ENCODE peak calls at places on chromosomes 12 and 14, in five cellular contexts. J is gastrocnemius medialis, O is AG10803, R is kidney epithelial cell, M is brain microvascular endothelial cell. I is an unnamed sample.

GRCh38 chr14:95303107-95303506 is 16.6 kb downstream of the CLMN start:
- DNase-seq in J (no peak), O (no peak), R (no peak), M (no peak), I (no peak)

GRCh38 chr12:6215932-6216494 is 15.8 kb downstream of the CD9 start:
- DNase-seq in J (no peak), O (peak; percentile 97), R (peak; percentile 100), M (peak; percentile 69), I (peak; percentile 93)

GRCh38 chr12:107584523-107584922 is 101.1 kb upstream of the PWP1 start:
- DNase-seq in J (no peak), O (no peak), R (no peak), M (no peak), I (no peak)

GRCh38 chr12:56530390-56531055 is 8.9 kb downstream of the RBMS2 start:
- DNase-seq in J (no peak), O (no peak), R (no peak), M (no peak), I (no peak)

GRCh38 chr12:114678718-114679117 is 5.3 kb downstream of the TBX3 start:
- DNase-seq in J (no peak), O (no peak), R (no peak), M (no peak), I (no peak)

GRCh38 chr14:97719931-97720330 is 922.7 kb downstream of the VRK1 start:
- DNase-seq in J (no peak), O (no peak), R (no peak), M (no peak), I (no peak)

GRCh38 chr12:130014485-130014807 is 110.6 kb upstream of the TMEM132D start:
- DNase-seq in J (no peak), O (no peak), R (no peak), M (no peak), I (no peak)

GRCh38 chr12:100159391-100160104 is 16.9 kb upstream of the BLTP3B start:
- DNase-seq in J (no peak), O (no peak), R (no peak), M (no peak), I (no peak)

GRCh38 chr12:27119797-27120196 is 37.4 kb upstream of the C12orf71 start:
- DNase-seq in J (no peak), O (no peak), R (no peak), M (no peak), I (no peak)

DNA sequence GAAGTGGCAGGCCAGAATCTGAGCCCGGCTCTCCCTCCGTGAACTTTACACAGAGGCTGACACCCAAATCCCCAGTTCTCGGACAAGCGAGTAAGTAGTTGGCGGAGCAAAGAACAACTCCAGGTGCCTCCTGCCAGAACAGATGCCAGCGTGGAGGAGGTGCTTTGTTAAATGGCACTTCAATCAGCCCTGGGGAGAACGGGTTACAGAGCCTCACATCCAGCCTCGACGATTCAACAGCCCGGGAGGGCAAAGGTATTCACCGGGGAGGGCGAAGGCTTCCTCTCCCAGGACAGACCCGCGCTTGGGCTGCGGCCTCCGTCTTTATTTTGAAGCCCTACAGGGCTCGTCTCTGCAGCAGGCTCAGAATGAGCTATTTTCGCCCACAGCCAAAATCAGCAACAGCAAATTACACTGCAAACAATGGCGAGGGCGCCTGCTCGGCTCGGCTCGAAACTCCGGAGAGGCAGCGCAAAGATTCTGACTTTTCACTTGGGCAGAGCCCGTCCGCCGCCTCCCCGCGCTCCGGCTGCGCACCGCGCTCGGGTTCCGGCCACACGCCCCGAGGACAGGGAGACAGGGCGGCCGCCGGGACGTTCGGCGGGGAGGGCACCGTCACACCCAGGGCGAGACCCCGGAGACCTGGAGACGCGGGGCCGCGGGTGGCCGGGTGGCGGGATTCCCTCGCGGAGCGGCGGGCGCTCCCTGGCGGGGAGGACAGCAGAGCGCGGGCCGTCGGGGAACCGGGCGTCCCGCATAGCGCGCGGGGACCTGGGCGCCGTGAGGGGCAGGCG is 811 bp downstream of the TMCC3 start:
- DNase-seq in J (peak; percentile 55), O (peak; percentile 12), R (no peak), M (peak; percentile 26), I (no peak)
- TF ChIP-seq CTCF in J (peak; percentile 47), O (no peak), R (no peak), M (peak; percentile 22), I (no peak)

GRCh38 chr14:24369463-24369862 is 1.5 kb downstream of the NFATC4 start:
- DNase-seq in J (no peak), O (no peak), R (no peak), M (no peak), I (no peak)

GRCh38 chr14:24368215-24368561 is 204 bp downstream of the NFATC4 start:
- DNase-seq in J (no peak), O (no peak), R (no peak), M (no peak), I (no peak)

GRCh38 chr14:24369907-24370687 is 2.1 kb downstream of the NFATC4 start:
- DNase-seq in J (no peak), O (no peak), R (no peak), M (no peak), I (no peak)

GRCh38 chr14:24367506-24368214 is at the start of gene NFATC4:
- DNase-seq in J (peak; percentile 49), O (peak; percentile 98), R (peak; percentile 72), M (peak; percentile 93), I (peak; percentile 87)

DNA sequence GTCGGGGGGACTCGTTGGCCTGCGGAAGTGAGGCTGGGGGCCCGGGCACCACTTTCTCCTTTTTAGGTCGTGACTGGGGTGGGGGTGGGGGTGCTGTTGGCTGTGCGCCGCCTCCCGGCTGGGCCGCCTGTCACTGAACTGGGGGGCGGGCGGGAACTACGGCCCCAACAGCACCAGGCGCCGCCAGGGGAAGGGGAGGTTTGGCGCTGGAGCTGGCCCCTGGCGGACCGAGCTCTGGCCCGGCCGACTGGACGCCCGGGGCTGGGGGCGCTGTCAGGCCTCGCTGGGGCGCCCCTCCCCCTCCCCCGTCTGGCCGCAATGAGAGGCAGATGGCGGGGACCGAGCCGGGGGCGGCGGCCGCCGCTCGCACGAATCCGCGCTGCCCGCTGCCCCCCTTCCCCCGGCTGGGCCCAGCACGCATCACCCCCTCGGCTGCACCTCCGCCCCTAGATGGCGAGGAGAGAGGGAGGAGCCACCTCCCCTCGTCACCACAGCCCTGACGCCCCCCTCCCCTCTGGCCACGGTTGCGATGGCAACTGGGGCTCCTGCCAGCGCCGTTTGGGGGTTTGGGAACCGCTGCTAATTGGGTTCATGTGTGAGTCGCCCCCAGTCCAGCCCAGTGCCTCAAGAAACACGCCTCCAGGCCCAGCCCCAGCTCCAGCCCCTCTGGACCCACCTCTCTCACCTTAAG is 723 bp downstream of the NFATC4 start:
- DNase-seq in J (no peak), O (peak; percentile 95), R (no peak), M (peak; percentile 46), I (peak; percentile 64)
- TF ChIP-seq CTCF in J (no peak), O (no peak), R (no peak), M (no peak), I (peak; percentile 47)

GRCh38 chr12:25581067-25581466 is 28.0 kb upstream of the LMNTD1 start:
- DNase-seq in J (no peak), O (no peak), R (no peak), M (no peak), I (no peak)

GRCh38 chr12:25585021-25585523 is 32.0 kb upstream of the LMNTD1 start:
- DNase-seq in J (peak; percentile 20), O (peak; percentile 74), R (no peak), M (no peak), I (no peak)

GRCh38 chr12:25585662-25586061 is 32.6 kb upstream of the LMNTD1 start:
- DNase-seq in J (no peak), O (no peak), R (no peak), M (no peak), I (no peak)

GRCh38 chr12:25587346-25587745 is 34.3 kb upstream of the LMNTD1 start:
- DNase-seq in J (no peak), O (no peak), R (no peak), M (no peak), I (no peak)

DNA sequence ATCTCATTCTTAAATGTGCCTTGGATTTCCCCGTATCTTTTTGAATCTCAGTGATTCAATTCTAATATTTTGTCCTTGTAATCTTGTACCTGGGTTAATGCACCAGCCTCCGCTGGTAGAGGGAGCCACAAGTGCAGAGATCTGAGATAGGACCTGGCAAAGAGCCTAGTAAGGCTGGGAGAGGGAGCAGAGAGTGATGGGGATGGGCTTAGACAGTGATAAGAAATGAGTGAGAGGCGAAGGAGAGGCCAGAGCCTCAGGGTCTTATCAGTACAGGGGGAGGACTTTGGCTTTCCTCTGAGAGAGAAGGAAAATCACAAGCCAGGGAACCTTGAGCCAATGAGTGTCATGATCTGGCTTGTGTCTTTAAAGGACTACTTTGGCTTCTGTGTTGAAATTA is 30.5 kb upstream of the LMNTD1 start:
- DNase-seq in J (no peak), O (no peak), R (no peak), M (peak; percentile 12), I (no peak)
- TF ChIP-seq CTCF in J (no peak), O (no peak), R (no peak), M (peak; percentile 49), I (no peak)

GRCh38 chr12:92098594-92099370 is 46.9 kb downstream of the BTG1 start:
- DNase-seq in J (no peak), O (no peak), R (no peak), M (no peak), I (no peak)

GRCh38 chr12:92094751-92095161 is 50.9 kb downstream of the BTG1 start:
- DNase-seq in J (no peak), O (peak; percentile 15), R (no peak), M (peak; percentile 43), I (no peak)

GRCh38 chr12:92096346-92097136 is 49.1 kb downstream of the BTG1 start:
- DNase-seq in J (no peak), O (no peak), R (no peak), M (peak; percentile 65), I (no peak)
- TF ChIP-seq CTCF in J (no peak), O (no peak), R (no peak), M (no peak), I (no peak)

DNA sequence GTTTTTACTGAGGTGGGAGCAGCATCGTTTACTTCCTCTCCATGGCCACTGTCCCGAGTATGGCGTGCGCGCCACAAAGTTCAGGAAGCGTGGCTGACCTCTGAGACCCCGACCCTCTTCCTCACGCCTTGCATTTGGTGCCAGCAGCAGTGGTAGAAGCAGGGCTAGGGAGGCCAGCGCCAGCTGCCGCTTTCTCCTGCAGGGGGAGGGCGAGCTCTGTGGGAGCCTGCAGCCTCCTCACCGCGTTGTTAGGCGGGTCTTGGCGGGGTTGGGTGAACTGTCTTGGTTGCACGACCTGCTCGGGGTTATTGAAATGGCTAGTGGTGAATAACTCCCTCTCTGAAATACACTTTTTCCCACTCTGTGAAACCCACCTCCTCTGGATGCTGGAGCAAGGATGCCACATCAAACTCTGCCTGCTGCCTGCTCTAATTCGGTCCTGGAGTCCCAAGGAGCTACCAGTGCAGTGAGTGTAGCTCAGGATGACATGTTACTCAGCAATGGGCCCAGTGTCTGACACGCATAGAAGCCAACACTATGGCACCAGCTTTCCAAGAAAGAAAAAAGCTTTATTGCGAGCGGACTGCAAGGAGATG is 22.3 kb upstream of the TDRD9 start:
- DNase-seq in J (no peak), O (no peak), R (no peak), M (no peak), I (no peak)
- TF ChIP-seq CTCF in J (no peak), O (no peak), R (peak; percentile 28), M (peak; percentile 42), I (no peak)

GRCh38 chr14:21092147-21093011 is 6.1 kb downstream of the ZNF219 start:
- DNase-seq in J (peak; percentile 64), O (peak; percentile 59), R (no peak), M (peak; percentile 61), I (peak; percentile 45)

GRCh38 chr14:21091784-21092146 is 6.7 kb downstream of the ZNF219 start:
- DNase-seq in J (no peak), O (no peak), R (no peak), M (no peak), I (no peak)

GRCh38 chr14:21095430-21096205 is 2.8 kb downstream of the ZNF219 start:
- DNase-seq in J (no peak), O (peak; percentile 63), R (no peak), M (no peak), I (peak; percentile 22)

GRCh38 chr14:21093018-21093417 is 5.4 kb downstream of the ZNF219 start:
- DNase-seq in J (no peak), O (no peak), R (no peak), M (no peak), I (no peak)

GRCh38 chr14:21093769-21094681 is 4.4 kb downstream of the ZNF219 start:
- DNase-seq in J (no peak), O (no peak), R (no peak), M (no peak), I (no peak)
- TF ChIP-seq CTCF in J (no peak), O (peak; percentile 39), R (peak; percentile 58), M (peak; percentile 67), I (peak; percentile 65)